ENCODE peak calls at places on chromosome 1, in six cellular contexts. K, I, H, R, X and F are unnamed samples.

GRCh38 chr1:50275564-50275963 is 147.7 kb downstream of the DMRTA2 start:
- DNase-seq in H (no peak), K (no peak), X (no peak), R (no peak), I (peak; percentile 81), F (no peak)

GRCh38 chr1:51558375-51558924 is 39.4 kb upstream of the EPS15 start:
- DNase-seq in K (no peak), R (no peak), X (peak; percentile 92), H (no peak), I (peak; percentile 47), F (no peak)

GRCh38 chr1:155079487-155080249 is 1.0 kb downstream of the EFNA3 start:
- DNase-seq in H (no peak), K (peak; percentile 37), R (no peak), I (no peak), X (no peak), F (no peak)

GRCh38 chr1:53331446-53332187 is 3.7 kb upstream of the LRP8 start:
- DNase-seq in K (peak; percentile 12), H (peak; percentile 7), I (no peak), R (no peak), X (no peak), F (peak; percentile 19)

GRCh38 chr1:214952648-214953047 is 129.9 kb upstream of the KCNK2 start:
- DNase-seq in X (no peak), H (no peak), I (peak; percentile 85), R (no peak), K (no peak), F (no peak)

GRCh38 chr1:159055181-159055621 is 21.4 kb downstream of the AIM2 start:
- DNase-seq in I (no peak), K (no peak), H (no peak), R (no peak), X (no peak), F (no peak)

GRCh38 chr1:111779546-111779945 is 23.8 kb downstream of the DDX20 start:
- DNase-seq in I (no peak), R (no peak), K (no peak), X (no peak), H (no peak), F (no peak)

GRCh38 chr1:41698916-41699860 is 214.7 kb upstream of the EDN2 start:
- DNase-seq in H (no peak), I (no peak), X (no peak), K (peak; percentile 37), R (no peak), F (no peak)

GRCh38 chr1:69129538-69129937 is 438.2 kb upstream of the LRRC7 start:
- DNase-seq in K (no peak), I (no peak), R (no peak), X (no peak), H (no peak), F (no peak)

GRCh38 chr1:235597867-235598553 is 51.6 kb downstream of the GNG4 start:
- DNase-seq in X (peak; percentile 82), H (no peak), K (no peak), I (peak; percentile 57), R (no peak), F (no peak)

GRCh38 chr1:156098782-156099181 is 15.7 kb upstream of the LMNA start:
- DNase-seq in X (no peak), I (no peak), R (no peak), K (no peak), H (no peak), F (no peak)